ENCODE peak calls at places on chromosomes 7 and 10, in five cellular contexts. T, Q, A, P and R are unnamed samples.

GRCh38 chr10:12130237-12130872 is 878 bp downstream of the SEC61A2 start:
- DNase-seq in T (peak; percentile 31), Q (peak; percentile 37), A (peak; percentile 57), P (no peak), R (peak; percentile 33)

GRCh38 chr7:79933144-79933543 is 201.5 kb upstream of the GNAI1 start:
- DNase-seq in T (no peak), Q (no peak), A (peak; percentile 72), P (no peak), R (no peak)

GRCh38 chr10:24254180-24254579 is 45.2 kb downstream of the KIAA1217 start:
- DNase-seq in T (no peak), Q (no peak), A (no peak), P (no peak), R (no peak)

GRCh38 chr10:92756233-92757065 is 66.7 kb downstream of the HHEX start:
- DNase-seq in T (no peak), Q (no peak), A (no peak), P (no peak), R (no peak)

GRCh38 chr7:38700111-38700510 is 68.9 kb upstream of the AMPH start:
- DNase-seq in T (no peak), Q (no peak), A (no peak), P (no peak), R (no peak)

GRCh38 chr10:106082865-106083264 is 1081.6 kb downstream of the SORCS1 start:
- DNase-seq in T (no peak), Q (no peak), A (peak; percentile 9), P (no peak), R (no peak)

GRCh38 chr10:28381903-28382347 is 79.1 kb upstream of the MPP7 start:
- DNase-seq in T (peak; percentile 81), Q (peak; percentile 68), A (peak; percentile 85), P (no peak), R (peak; percentile 85)

GRCh38 chr7:29995652-29996051 is 6.1 kb upstream of the SCRN1 start:
- DNase-seq in T (no peak), Q (no peak), A (no peak), P (no peak), R (no peak)

GRCh38 chr10:6314620-6315205 is 112.0 kb downstream of the PFKFB3 start:
- DNase-seq in T (no peak), Q (no peak), A (no peak), P (no peak), R (no peak)

GRCh38 chr7:51451751-51452465 is 135.3 kb upstream of the COBL start:
- DNase-seq in T (no peak), Q (no peak), A (no peak), P (no peak), R (no peak)

GRCh38 chr10:43053825-43054224 is 23.0 kb upstream of the RET start:
- DNase-seq in T (no peak), Q (no peak), A (no peak), P (no peak), R (no peak)

GRCh38 chr7:148983220-148984146 is 44.8 kb downstream of the PDIA4 start:
- DNase-seq in T (peak; percentile 74), Q (peak; percentile 88), A (peak; percentile 76), P (peak; percentile 79), R (peak; percentile 64)

GRCh38 chr7:151428393-151429231 is 11.3 kb downstream of the CRYGN start:
- DNase-seq in T (no peak), Q (peak; percentile 42), A (no peak), P (peak; percentile 88), R (no peak)

GRCh38 chr7:87001214-87001613 is 58.2 kb downstream of the ELAPOR2 start:
- DNase-seq in T (no peak), Q (no peak), A (no peak), P (no peak), R (no peak)

GRCh38 chr7:2927592-2927991 is 83.5 kb upstream of the GNA12 start:
- DNase-seq in T (no peak), Q (no peak), A (no peak), P (peak; percentile 46), R (peak; percentile 49)

GRCh38 chr7:112930787-112931186 is 140.6 kb upstream of the TMEM168 start:
- DNase-seq in T (peak; percentile 52), Q (no peak), A (peak; percentile 35), P (no peak), R (no peak)

GRCh38 chr7:44460325-44460724 is 30.1 kb downstream of the NUDCD3 start:
- DNase-seq in T (no peak), Q (peak; percentile 76), A (no peak), P (no peak), R (no peak)

GRCh38 chr7:133484135-133484534 is 231.3 kb downstream of the EXOC4 start:
- DNase-seq in T (no peak), Q (peak; percentile 89), A (no peak), P (no peak), R (no peak)

GRCh38 chr10:5976689-5977470 is 463 bp downstream of the IL15RA start:
- DNase-seq in T (peak; percentile 25), Q (peak; percentile 62), A (no peak), P (peak; percentile 88), R (no peak)

GRCh38 chr7:14309432-14309831 is 320.0 kb upstream of the ETV1 start:
- DNase-seq in T (no peak), Q (no peak), A (no peak), P (no peak), R (no peak)

GRCh38 chr10:123999261-123999660 is 94.1 kb downstream of the CHST15 start:
- DNase-seq in T (no peak), Q (no peak), A (no peak), P (no peak), R (no peak)